ENCODE peak calls at places on chromosomes 7 and 10, in seven cellular contexts. C, E, W, S, Y, A and J are unnamed samples.

GRCh38 chr10:1213707-1214675 is 157.8 kb downstream of the WDR37 start:
- DNase-seq in A (no peak), E (no peak), Y (no peak), W (no peak), C (no peak), S (no peak), J (no peak)

GRCh38 chr10:119303886-119304285 is 96.5 kb downstream of the GRK5 start:
- DNase-seq in S (no peak), A (peak), E (no peak), C (no peak), Y (no peak), W (no peak), J (no peak)

GRCh38 chr7:149209518-149210269 is 14.3 kb downstream of the ZNF282 start:
- DNase-seq in E (peak), A (peak), Y (no peak), S (peak), W (peak), C (peak), J (peak)

GRCh38 chr7:142431491-142431890 is 173.6 kb upstream of the PRSS58 start:
- DNase-seq in W (no peak), Y (no peak), S (no peak), C (no peak), A (no peak), E (no peak), J (no peak)

GRCh38 chr7:95971716-95972115 is 199.4 kb downstream of the DYNC1I1 start:
- DNase-seq in C (no peak), S (no peak), E (no peak), Y (no peak), A (no peak), W (no peak), J (no peak)

GRCh38 chr7:2417981-2418481 is 14.6 kb downstream of the CHST12 start:
- DNase-seq in E (no peak), C (no peak), A (no peak), W (peak), Y (no peak), S (no peak), J (no peak)

GRCh38 chr10:67665491-67665890 is 30.5 kb downstream of the CTNNA3 start:
- DNase-seq in W (no peak), E (no peak), S (no peak), Y (no peak), C (no peak), A (peak), J (no peak)

GRCh38 chr7:128877756-128878120 is 15.1 kb downstream of the ATP6V1F start:
- DNase-seq in E (no peak), Y (no peak), A (no peak), S (no peak), W (no peak), C (no peak), J (no peak)

GRCh38 chr10:6186894-6187256 is 15.9 kb upstream of the PFKFB3 start:
- DNase-seq in S (no peak), E (no peak), W (no peak), A (no peak), C (no peak), Y (no peak), J (no peak)

GRCh38 chr10:47420305-47421056 is 36.4 kb upstream of the ZNF488 start:
- DNase-seq in S (no peak), W (no peak), C (no peak), E (no peak), Y (no peak), A (no peak), J (no peak)

GRCh38 chr10:23294638-23295247 is 49.9 kb downstream of the C10orf67 start:
- DNase-seq in C (no peak), S (no peak), A (no peak), W (no peak), E (no peak), Y (no peak), J (no peak)

GRCh38 chr10:44952779-44953231 is 6.8 kb upstream of the RASSF4 start:
- DNase-seq in C (no peak), A (no peak), W (no peak), S (no peak), E (no peak), Y (no peak), J (no peak)

GRCh38 chr10:110733256-110733952 is 89.3 kb downstream of the RBM20 start:
- DNase-seq in C (no peak), E (no peak), Y (no peak), S (no peak), W (peak), A (no peak), J (no peak)

GRCh38 chr10:16835223-16835622 is 18.0 kb upstream of the RSU1 start:
- DNase-seq in E (peak), A (no peak), C (no peak), Y (no peak), W (no peak), S (no peak), J (peak)

GRCh38 chr10:52956861-52957260 is 184.3 kb upstream of the MBL2 start:
- DNase-seq in S (no peak), W (peak), C (no peak), E (no peak), A (no peak), Y (no peak), J (no peak)

GRCh38 chr10:93568105-93568390 is 1.6 kb downstream of the FFAR4 start:
- DNase-seq in W (peak), Y (no peak), C (no peak), E (no peak), S (no peak), A (no peak), J (no peak)

GRCh38 chr7:21066221-21066620 is 279.5 kb upstream of the SP8 start:
- DNase-seq in E (no peak), A (no peak), W (no peak), Y (no peak), S (no peak), C (no peak), J (no peak)

GRCh38 chr7:134553976-134554375 is 5.1 kb downstream of the AKR1B15 start:
- DNase-seq in S (peak), A (peak), E (no peak), Y (no peak), W (peak), C (no peak), J (peak)

GRCh38 chr10:60518745-60519144 is 129.1 kb upstream of the ANK3 start:
- DNase-seq in C (no peak), A (no peak), W (no peak), E (no peak), Y (no peak), S (no peak), J (no peak)

GRCh38 chr7:122588621-122589020 is 110.3 kb downstream of the RNF133 start:
- DNase-seq in W (peak), E (no peak), C (no peak), Y (no peak), A (no peak), S (no peak), J (no peak)

GRCh38 chr10:23530079-23530478 is 91.2 kb downstream of the OTUD1 start:
- DNase-seq in Y (no peak), A (no peak), S (no peak), C (no peak), E (no peak), W (no peak), J (no peak)